ENCODE peak calls at places on chromosomes 6 and 20, in nine cellular contexts. Q is GM23248, Y is RKO, K is EL, B is Calu3, J is GM12865, E is endothelial cell, L is putamen, T is OCI-LY7. X is an unnamed sample.

GRCh38 chr6:67812125-67812524 is 823.0 kb upstream of the ADGRB3 start:
- DNase-seq in E (no peak), Y (no peak), T (no peak), K (no peak), B (no peak), Q (no peak), J (no peak), L (no peak), X (no peak)

GRCh38 chr20:33401922-33402369 is 627 bp upstream of the CDK5RAP1 start:
- DNase-seq in Y (peak; percentile 65), Q (peak; percentile 55), T (peak; percentile 45), L (no peak), K (peak; percentile 22), E (no peak), B (no peak), J (peak; percentile 55), X (no peak)

GRCh38 chr20:38825901-38826625 is 20.6 kb downstream of the PPP1R16B start:
- DNase-seq in E (no peak), Q (peak; percentile 46), K (peak; percentile 22), Y (peak; percentile 29), T (no peak), L (no peak), B (peak; percentile 53), J (no peak), X (no peak)

GRCh38 chr20:48295445-48295903 is 510.2 kb upstream of the SULF2 start:
- DNase-seq in Y (peak; percentile 68), K (peak; percentile 98), J (no peak), B (peak; percentile 79), T (no peak), L (no peak), E (peak; percentile 18), Q (peak; percentile 91), X (peak; percentile 70)

GRCh38 chr6:111841822-111842221 is 31.4 kb downstream of the FYN start:
- DNase-seq in Y (no peak), J (peak; percentile 76), L (no peak), B (peak; percentile 83), Q (no peak), E (peak; percentile 45), T (peak; percentile 43), K (no peak), X (peak; percentile 47)

GRCh38 chr6:26017567-26017966 is 55.0 kb downstream of the TRIM38 start:
- DNase-seq in Y (peak; percentile 35), B (peak; percentile 80), T (peak; percentile 72), E (peak; percentile 63), Q (peak; percentile 96), K (peak; percentile 94), L (peak; percentile 23), J (no peak), X (no peak)

GRCh38 chr20:38113401-38114325 is 51.4 kb downstream of the TGM2 start:
- DNase-seq in E (peak; percentile 49), T (peak; percentile 21), L (no peak), K (peak; percentile 53), J (peak; percentile 30), Y (no peak), Q (no peak), B (peak; percentile 86), X (peak; percentile 33)

GRCh38 chr20:58043122-58043865 is 185.2 kb downstream of the ANKRD60 start:
- DNase-seq in Q (no peak), B (no peak), J (no peak), L (no peak), K (no peak), E (no peak), T (no peak), Y (no peak), X (no peak)

GRCh38 chr20:14966203-14966602 is 628.8 kb upstream of the FLRT3 start:
- DNase-seq in Y (no peak), K (no peak), J (no peak), Q (no peak), E (no peak), T (no peak), L (no peak), B (no peak), X (no peak)

GRCh38 chr6:130935978-130936377 is 108.8 kb downstream of the SMLR1 start:
- DNase-seq in T (no peak), L (no peak), Q (no peak), K (peak; percentile 32), E (no peak), B (no peak), Y (no peak), J (no peak), X (no peak)

GRCh38 chr6:36851149-36851614 is 11.9 kb upstream of the CPNE5 start:
- DNase-seq in B (peak; percentile 49), J (peak; percentile 52), Y (peak; percentile 68), E (peak; percentile 58), K (peak; percentile 78), T (peak; percentile 71), Q (peak; percentile 76), L (no peak), X (peak; percentile 74)

GRCh38 chr6:107965746-107966145 is 7.7 kb upstream of the SEC63 start:
- DNase-seq in T (no peak), K (peak; percentile 77), J (no peak), Q (peak; percentile 88), Y (peak; percentile 24), E (no peak), B (no peak), L (no peak), X (no peak)

GRCh38 chr6:85405175-85405852 is 44.6 kb upstream of the NT5E start:
- DNase-seq in E (no peak), Y (no peak), K (no peak), L (no peak), Q (peak; percentile 17), T (no peak), B (peak; percentile 71), J (no peak), X (peak; percentile 38)

GRCh38 chr6:32173051-32173727 is 2.7 kb downstream of the AGPAT1 start:
- DNase-seq in L (no peak), K (no peak), Y (no peak), J (no peak), B (no peak), T (no peak), E (no peak), Q (no peak), X (no peak)

GRCh38 chr20:58634818-58635665 is 16.0 kb upstream of the STX16 start:
- DNase-seq in K (peak; percentile 29), B (no peak), T (no peak), Y (no peak), J (no peak), L (no peak), Q (no peak), E (no peak), X (no peak)

X was measured in mucosa of gallbladder.